ENCODE peak calls at places on chromosomes 16 and 17, in four cellular contexts. W, M, T and B are unnamed samples.

GRCh38 chr16:85290626-85291301 is 178.5 kb upstream of the CIBAR2 start:
- DNase-seq in T (no peak), M (no peak), W (no peak), B (no peak)

GRCh38 chr17:7128174-7128573 is 13.6 kb upstream of the ASGR2 start:
- DNase-seq in T (no peak), M (no peak), W (no peak), B (no peak)

GRCh38 chr17:4199818-4200402 is 56.9 kb downstream of the CYB5D2 start:
- DNase-seq in T (no peak), M (peak; percentile 36), W (peak; percentile 77), B (no peak)

GRCh38 chr17:43880420-43880991 is 26.8 kb downstream of the MPP2 start:
- DNase-seq in T (peak; percentile 69), M (peak; percentile 61), W (peak; percentile 83), B (peak; percentile 65)

GRCh38 chr17:75486951-75487350 is 28.4 kb downstream of the CASKIN2 start:
- DNase-seq in W (no peak), M (no peak), T (no peak), B (no peak)

GRCh38 chr16:87780385-87780989 is 14.7 kb upstream of the KLHDC4 start:
- DNase-seq in M (no peak), T (no peak), W (no peak), B (no peak)

GRCh38 chr17:72151565-72152391 is 31.0 kb downstream of the SOX9 start:
- DNase-seq in T (no peak), M (peak; percentile 97), W (peak; percentile 66), B (no peak)

GRCh38 chr17:2140683-2141082 is 85.8 kb downstream of the HIC1 start:
- DNase-seq in T (no peak), M (no peak), W (no peak), B (no peak)

GRCh38 chr17:34146440-34147043 is 108.5 kb upstream of the CCL2 start:
- DNase-seq in W (peak; percentile 64), M (peak; percentile 43), T (peak; percentile 27), B (peak; percentile 37)

GRCh38 chr17:42692489-42692888 is 10.2 kb downstream of the CNTNAP1 start:
- DNase-seq in T (peak; percentile 16), W (peak; percentile 19), M (no peak), B (peak; percentile 5)

GRCh38 chr17:78351449-78352006 is 8.3 kb downstream of the SOCS3 start:
- DNase-seq in T (no peak), W (no peak), M (peak; percentile 63), B (no peak)

GRCh38 chr17:33494156-33494555 is 201.1 kb upstream of the ASIC2 start:
- DNase-seq in M (no peak), T (no peak), W (no peak), B (no peak)

GRCh38 chr17:51948128-51948527 is 210.4 kb downstream of the CA10 start:
- DNase-seq in T (no peak), W (no peak), M (no peak), B (no peak)

GRCh38 chr17:75876190-75876937 is 2.0 kb downstream of the TRIM47 start:
- DNase-seq in T (no peak), W (peak; percentile 72), M (peak; percentile 97), B (no peak)

GRCh38 chr16:85885537-85885936 is 13.4 kb upstream of the IRF8 start:
- DNase-seq in M (no peak), W (no peak), T (no peak), B (no peak)

GRCh38 chr17:22569459-22570143 is 877.3 kb downstream of the KCNJ18 start:
- DNase-seq in M (no peak), T (no peak), W (no peak), B (no peak)

GRCh38 chr17:27946521-27946920 is 53.4 kb upstream of the LYRM9 start:
- DNase-seq in T (no peak), W (no peak), M (no peak), B (no peak)

GRCh38 chr16:65012357-65012756 is 109.5 kb downstream of the CDH11 start:
- DNase-seq in W (no peak), M (no peak), T (no peak), B (no peak)

GRCh38 chr17:18093616-18094408 is 6.1 kb downstream of the DRG2 start:
- DNase-seq in T (no peak), W (no peak), M (peak; percentile 78), B (no peak)

GRCh38 chr17:2965621-2966275 is 97.7 kb downstream of the OR1D5 start:
- DNase-seq in M (no peak), T (no peak), W (peak; percentile 72), B (no peak)

GRCh38 chr17:50564916-50565315 is 4.4 kb downstream of the CACNA1G start:
- DNase-seq in M (no peak), T (no peak), W (peak; percentile 80), B (no peak)

GRCh38 chr17:72422505-72423285 is 301.9 kb downstream of the SOX9 start:
- DNase-seq in T (peak; percentile 41), M (peak; percentile 96), W (peak; percentile 71), B (peak; percentile 30)

GRCh38 chr17:81043725-81044427 is 8.9 kb downstream of the BAIAP2 start:
- DNase-seq in T (no peak), W (peak; percentile 44), M (peak; percentile 94), B (no peak)

GRCh38 chr17:3400008-3400407 is 1.8 kb upstream of the OR1E1 start:
- DNase-seq in W (no peak), M (no peak), T (no peak), B (no peak)

GRCh38 chr16:84281077-84281476 is 13.6 kb upstream of the WFDC1 start:
- DNase-seq in W (peak; percentile 50), M (no peak), T (no peak), B (no peak)
- TF ChIP-seq TAF1 in W (no peak), M (no peak), T (no peak), B (no peak)

DNA sequence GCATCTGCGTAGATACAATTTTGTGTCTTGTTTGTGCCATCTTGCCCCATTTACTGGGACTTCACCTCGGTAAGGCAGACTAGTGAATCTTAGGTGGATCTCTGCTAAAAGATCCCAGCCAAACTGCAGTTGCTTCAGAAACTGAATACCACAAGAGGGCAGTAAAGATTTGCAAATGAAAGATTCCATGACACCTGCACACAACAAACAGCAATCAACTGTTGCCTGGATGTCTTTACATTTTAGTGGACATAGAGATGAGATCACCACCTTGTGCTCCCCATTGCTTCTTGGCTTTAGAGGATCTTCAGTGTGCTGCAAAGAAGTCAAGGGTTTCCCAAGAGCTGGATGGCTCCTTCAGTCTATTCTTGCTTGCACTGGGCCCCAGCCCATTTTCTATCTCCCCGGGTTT is 119.2 kb upstream of the CACNG5 start:
- DNase-seq in T (peak; percentile 27), M (peak; percentile 69), W (peak; percentile 74), B (peak; percentile 37)
- TF ChIP-seq TAF1 in T (no peak), M (no peak), W (no peak), B (no peak)

GRCh38 chr16:20538181-20538580 is 38.0 kb downstream of the ACSM2B start:
- DNase-seq in W (no peak), T (no peak), M (peak; percentile 63), B (no peak)

DNA sequence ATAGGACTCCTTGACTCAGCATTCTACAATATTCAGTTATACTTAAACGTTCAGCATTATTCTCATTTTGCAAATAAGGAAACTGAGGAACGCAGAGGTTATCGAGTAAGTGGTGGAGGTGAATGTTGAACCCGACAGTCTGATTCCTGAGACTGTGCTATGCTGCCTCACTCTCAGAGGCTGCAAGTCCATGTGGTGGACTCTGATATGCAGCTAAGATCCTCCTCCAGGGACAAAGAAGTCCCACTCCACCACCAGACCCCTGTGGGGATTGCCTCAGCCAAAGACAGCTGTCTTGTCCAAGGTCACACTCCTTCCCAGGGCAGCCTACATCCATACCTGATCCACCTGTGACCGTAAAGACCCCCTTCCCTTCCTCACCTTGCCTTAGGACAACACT is 37.5 kb downstream of the ACSM2B start:
- DNase-seq in W (no peak), T (no peak), M (no peak), B (no peak)
- TF ChIP-seq TAF1 in W (no peak), T (no peak), M (no peak), B (no peak)

GRCh38 chr17:56424543-56425044 is 168.9 kb upstream of the NOG start:
- DNase-seq in W (no peak), T (no peak), M (no peak), B (no peak)

GRCh38 chr17:56426901-56427300 is 166.6 kb upstream of the NOG start:
- DNase-seq in W (no peak), M (no peak), T (no peak), B (no peak)

GRCh38 chr17:56424005-56424404 is 169.5 kb upstream of the NOG start:
- DNase-seq in M (no peak), T (no peak), W (no peak), B (no peak)

DNA sequence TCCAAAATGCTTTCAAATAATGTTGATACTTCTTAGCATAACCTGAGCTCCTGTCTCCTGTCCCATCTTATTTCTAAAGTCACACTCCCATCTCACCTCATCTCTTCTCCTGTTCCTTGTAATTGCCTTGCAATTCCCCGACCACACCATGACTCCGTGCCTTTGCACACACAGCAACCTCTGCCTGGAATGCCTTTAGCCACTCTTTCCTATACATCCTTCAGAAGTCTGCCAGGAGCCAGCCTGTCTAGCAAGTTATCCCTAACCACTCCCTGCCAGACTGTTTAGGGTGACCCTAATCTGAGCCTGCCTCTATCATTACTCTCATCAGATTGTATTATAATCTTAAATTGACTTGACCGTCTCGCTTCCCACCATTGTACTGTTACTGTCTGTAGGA is 168.0 kb upstream of the NOG start:
- DNase-seq in T (no peak), W (no peak), M (no peak), B (no peak)
- TF ChIP-seq TAF1 in T (no peak), W (no peak), M (no peak), B (no peak)

GRCh38 chr16:28822520-28823290 is at the start of gene ATXN2L:
- DNase-seq in M (peak; percentile 90), T (peak; percentile 86), W (peak; percentile 93), B (peak; percentile 83)

GRCh38 chr16:28823719-28824547 is 1.1 kb downstream of the ATXN2L start:
- DNase-seq in M (peak; percentile 97), T (peak; percentile 88), W (peak; percentile 96), B (peak; percentile 91)

GRCh38 chr16:28824548-28824973 is 1.8 kb downstream of the ATXN2L start:
- DNase-seq in M (no peak), W (no peak), T (no peak), B (no peak)

GRCh38 chr16:28821874-28822519 is 802 bp upstream of the ATXN2L start:
- DNase-seq in W (no peak), M (no peak), T (no peak), B (no peak)

GRCh38 chr16:28823291-28823718 is 506 bp downstream of the ATXN2L start:
- DNase-seq in M (no peak), W (no peak), T (no peak), B (no peak)
- TF ChIP-seq TAF1 in M (no peak), W (no peak), T (no peak), B (no peak)

GRCh38 chr16:69166221-69166833 is 20.6 kb upstream of the SNTB2 start:
- DNase-seq in T (no peak), M (no peak), W (no peak), B (no peak)
- TF ChIP-seq TAF1 in T (no peak), M (no peak), W (no peak), B (no peak)

GRCh38 chr17:28982191-28982793 is 23.5 kb downstream of the SEZ6 start:
- DNase-seq in W (no peak), T (peak; percentile 49), M (peak; percentile 18), B (peak; percentile 65)
- TF ChIP-seq TAF1 in W (no peak), T (no peak), M (no peak), B (no peak)